ENCODE peak calls at places on chromosomes 12 and 14, in four cellular contexts. One of them, this sample, is unnamed.

GRCh38 chr14:101131451-101131916 is 228.0 kb upstream of the RTL1 start:
- DNase-seq in tibial artery: peak; percentile 9
- DNase-seq in spleen: no peak
- DNase-seq in lower lobe of right lung: no peak
- DNase-seq in this sample: no peak

GRCh38 chr12:63495974-63496373 is 172.3 kb downstream of the DPY19L2 start:
- DNase-seq in tibial artery: no peak
- DNase-seq in spleen: no peak
- DNase-seq in lower lobe of right lung: no peak
- DNase-seq in this sample: no peak

GRCh38 chr12:77786675-77787074 is 44.0 kb upstream of the NAV3 start:
- DNase-seq in tibial artery: no peak
- DNase-seq in spleen: no peak
- DNase-seq in lower lobe of right lung: no peak
- DNase-seq in this sample: no peak

GRCh38 chr12:116642101-116642500 is 82.9 kb downstream of the MAP1LC3B2 start:
- DNase-seq in tibial artery: no peak
- DNase-seq in spleen: no peak
- DNase-seq in lower lobe of right lung: no peak
- DNase-seq in this sample: no peak

GRCh38 chr14:20387577-20387976 is 25.7 kb downstream of the TEP1 start:
- DNase-seq in tibial artery: no peak
- DNase-seq in spleen: no peak
- DNase-seq in lower lobe of right lung: no peak
- DNase-seq in this sample: peak; percentile 50

GRCh38 chr12:103334447-103334846 is 161.3 kb downstream of the C12orf42 start:
- DNase-seq in tibial artery: no peak
- DNase-seq in spleen: no peak
- DNase-seq in lower lobe of right lung: no peak
- DNase-seq in this sample: no peak

GRCh38 chr12:124352839-124353238 is 57.9 kb downstream of the RFLNA start:
- DNase-seq in tibial artery: peak; percentile 46
- DNase-seq in spleen: no peak
- DNase-seq in lower lobe of right lung: peak; percentile 86
- DNase-seq in this sample: no peak

GRCh38 chr12:129877383-129877782 is 26.4 kb downstream of the TMEM132D start:
- DNase-seq in tibial artery: no peak
- DNase-seq in spleen: no peak
- DNase-seq in lower lobe of right lung: no peak
- DNase-seq in this sample: no peak

GRCh38 chr12:53974084-53975018 is at the start of gene HOTAIR:
- DNase-seq in tibial artery: no peak
- DNase-seq in spleen: no peak
- DNase-seq in lower lobe of right lung: no peak
- DNase-seq in this sample: no peak

GRCh38 chr12:113464852-113465719 is 6.6 kb downstream of the LHX5 start:
- DNase-seq in tibial artery: no peak
- DNase-seq in spleen: no peak
- DNase-seq in lower lobe of right lung: no peak
- DNase-seq in this sample: no peak

GRCh38 chr12:2376855-2377657 is 324.3 kb downstream of the CACNA1C start:
- DNase-seq in tibial artery: no peak
- DNase-seq in spleen: no peak
- DNase-seq in lower lobe of right lung: no peak
- DNase-seq in this sample: no peak
- TF ChIP-seq CTCF in tibial artery: no peak
- TF ChIP-seq CTCF in spleen: no peak
- TF ChIP-seq CTCF in lower lobe of right lung: no peak
- TF ChIP-seq CTCF in this sample: no peak

DNA sequence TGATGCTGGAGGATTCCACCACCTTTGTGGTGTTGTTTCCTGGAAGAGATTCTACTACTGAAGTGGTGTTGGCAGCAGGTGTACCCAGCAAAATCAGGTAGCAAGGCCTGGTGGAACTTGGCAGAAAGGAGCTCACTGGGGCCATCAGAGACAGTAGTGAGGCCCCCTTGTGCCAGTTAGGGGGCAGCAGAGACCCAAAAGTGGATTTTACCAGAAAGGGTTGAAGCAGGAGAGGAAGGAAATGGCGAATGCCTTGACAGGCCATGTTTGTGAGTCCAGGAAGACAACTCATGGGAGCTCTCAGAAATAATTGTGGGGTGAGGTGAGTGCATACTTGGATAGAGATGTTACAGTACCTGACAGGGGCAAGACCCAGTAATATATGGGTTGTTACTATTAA is 137.7 kb upstream of the FGD4 start:
- DNase-seq in tibial artery: no peak
- DNase-seq in spleen: no peak
- DNase-seq in lower lobe of right lung: no peak
- DNase-seq in this sample: no peak
- TF ChIP-seq CTCF in tibial artery: no peak
- TF ChIP-seq CTCF in spleen: peak; percentile 9
- TF ChIP-seq CTCF in lower lobe of right lung: no peak
- TF ChIP-seq CTCF in this sample: no peak

GRCh38 chr12:21691515-21691914 is 33.9 kb upstream of the LDHB start:
- DNase-seq in tibial artery: no peak
- DNase-seq in spleen: no peak
- DNase-seq in lower lobe of right lung: no peak
- DNase-seq in this sample: no peak
- TF ChIP-seq CTCF in tibial artery: no peak
- TF ChIP-seq CTCF in spleen: no peak
- TF ChIP-seq CTCF in lower lobe of right lung: no peak
- TF ChIP-seq CTCF in this sample: no peak

DNA sequence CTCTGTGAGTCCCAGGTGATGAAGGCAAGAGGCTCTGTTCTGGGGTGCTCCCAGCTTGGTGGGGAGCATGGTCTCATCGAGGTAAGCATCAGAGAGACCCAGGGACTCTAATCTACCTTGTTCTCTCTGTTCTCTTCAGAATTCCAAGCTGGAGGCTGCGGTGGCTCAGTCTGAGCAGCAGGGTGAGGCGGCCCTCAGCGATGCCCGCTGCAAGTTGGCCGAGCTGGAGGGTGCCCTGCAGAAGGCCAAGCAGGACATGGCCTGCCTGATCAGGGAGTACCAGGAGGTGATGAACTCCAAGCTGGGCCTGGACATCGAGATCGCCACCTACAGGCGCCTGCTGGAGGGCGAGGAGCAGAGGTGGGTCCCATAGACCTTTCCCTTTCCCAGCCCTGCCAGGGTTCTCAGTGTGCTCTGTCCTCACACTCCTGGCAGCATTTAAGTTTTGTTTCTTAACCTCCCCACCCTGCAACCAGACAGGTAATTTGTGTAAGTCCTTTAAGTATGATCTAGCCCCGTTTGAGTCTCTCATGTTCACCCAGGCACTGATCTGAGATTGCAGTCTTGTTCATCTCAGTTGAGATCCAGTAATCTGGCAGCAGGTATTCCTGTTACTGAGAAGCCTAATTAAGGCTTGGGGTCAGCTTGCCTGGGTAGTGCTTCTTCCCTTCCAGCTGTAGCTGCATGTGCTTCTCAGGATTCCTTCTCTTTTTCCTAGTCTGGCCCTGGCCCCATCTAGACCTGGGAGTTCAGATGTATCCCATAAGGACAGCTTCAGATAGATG is 14.8 kb upstream of the KRT81 start:
- DNase-seq in tibial artery: no peak
- DNase-seq in spleen: peak; percentile 62
- DNase-seq in lower lobe of right lung: no peak
- DNase-seq in this sample: no peak
- TF ChIP-seq CTCF in tibial artery: peak; percentile 6
- TF ChIP-seq CTCF in spleen: peak; percentile 20
- TF ChIP-seq CTCF in lower lobe of right lung: no peak
- TF ChIP-seq CTCF in this sample: peak; percentile 44

GRCh38 chr14:68176687-68177086 is 357.1 kb downstream of the RAD51B start:
- DNase-seq in tibial artery: no peak
- DNase-seq in spleen: no peak
- DNase-seq in lower lobe of right lung: no peak
- DNase-seq in this sample: no peak
- TF ChIP-seq CTCF in tibial artery: no peak
- TF ChIP-seq CTCF in spleen: no peak
- TF ChIP-seq CTCF in lower lobe of right lung: no peak
- TF ChIP-seq CTCF in this sample: no peak

GRCh38 chr12:12008931-12009611 is 61.7 kb upstream of the BCL2L14 start:
- DNase-seq in tibial artery: no peak
- DNase-seq in spleen: no peak
- DNase-seq in lower lobe of right lung: no peak
- DNase-seq in this sample: peak; percentile 71
- TF ChIP-seq CTCF in tibial artery: no peak
- TF ChIP-seq CTCF in spleen: no peak
- TF ChIP-seq CTCF in lower lobe of right lung: no peak
- TF ChIP-seq CTCF in this sample: no peak

GRCh38 chr12:31622038-31622437 is 31.1 kb upstream of the DENND5B start:
- DNase-seq in tibial artery: no peak
- DNase-seq in spleen: no peak
- DNase-seq in lower lobe of right lung: no peak
- DNase-seq in this sample: no peak
- TF ChIP-seq CTCF in tibial artery: no peak
- TF ChIP-seq CTCF in spleen: no peak
- TF ChIP-seq CTCF in lower lobe of right lung: no peak
- TF ChIP-seq CTCF in this sample: no peak